ENCODE peak calls at places on chromosomes 11 and 22, in nine cellular contexts. Z is HEK293T; I is heart right ventricle; C is stimulated activated CD8-positive, alpha-beta memory T cell treated with anti-CD3 and anti-CD28 coated beads, Interleukin-15, amount 100 ng/mL, for 4 hours; K is T-helper 1 cell; L is astrocyte of the spinal cord; V is amygdala; M is C1 segment of cervical spinal cord; J is anterior cingulate cortex. N is an unnamed sample.

GRCh38 chr22:29521526-29521925 is 32.0 kb downstream of the THOC5 start:
- DNase-seq in Z (no peak), I (no peak), C (no peak), K (no peak), L (no peak), V (no peak), M (no peak), J (no peak), N (no peak)

GRCh38 chr11:86456075-86456939 is 81.6 kb downstream of the CCDC81 start:
- DNase-seq in Z (peak), I (peak), C (peak), K (peak), L (peak), V (peak), M (peak), J (peak), N (no peak)

GRCh38 chr11:93908689-93909088 is 58.3 kb upstream of the VSTM5 start:
- DNase-seq in Z (no peak), I (no peak), C (no peak), K (no peak), L (peak), V (no peak), M (no peak), J (no peak), N (no peak)

GRCh38 chr22:45717787-45718186 is 46.2 kb downstream of the ATXN10 start:
- DNase-seq in Z (no peak), I (no peak), C (no peak), K (no peak), L (peak), V (no peak), M (no peak), J (no peak), N (no peak)

GRCh38 chr11:29336727-29337212 is 680.1 kb downstream of the KCNA4 start:
- DNase-seq in Z (no peak), I (no peak), C (no peak), K (no peak), L (peak), V (no peak), M (no peak), J (no peak), N (no peak)

GRCh38 chr11:119339581-119340334 is 925 bp downstream of the C1QTNF5 start:
- DNase-seq in Z (peak), I (peak), C (no peak), K (no peak), L (peak), V (peak), M (peak), J (peak), N (no peak)

GRCh38 chr11:75561426-75562047 is 516 bp upstream of the SERPINH1 start:
- DNase-seq in Z (no peak), I (no peak), C (no peak), K (no peak), L (no peak), V (no peak), M (no peak), J (no peak), N (no peak)

GRCh38 chr22:21937821-21938070 is 14.9 kb downstream of the PPM1F start:
- DNase-seq in Z (no peak), I (no peak), C (no peak), K (no peak), L (no peak), V (no peak), M (peak), J (no peak), N (no peak)

GRCh38 chr11:108063410-108063809 is 54.7 kb downstream of the CUL5 start:
- DNase-seq in Z (no peak), I (no peak), C (no peak), K (no peak), L (no peak), V (no peak), M (no peak), J (no peak), N (no peak)

GRCh38 chr11:43327987-43328386 is 16.2 kb downstream of the API5 start:
- DNase-seq in Z (no peak), I (no peak), C (no peak), K (no peak), L (peak), V (no peak), M (no peak), J (no peak), N (no peak)

GRCh38 chr11:1055109-1055703 is 18.7 kb upstream of the MUC6 start:
- DNase-seq in Z (no peak), I (no peak), C (no peak), K (no peak), L (no peak), V (no peak), M (no peak), J (no peak), N (no peak)

GRCh38 chr22:22944268-22944985 is 56.8 kb downstream of the IGLL5 start:
- DNase-seq in Z (no peak), I (no peak), C (no peak), K (no peak), L (no peak), V (no peak), M (no peak), J (no peak), N (no peak)

GRCh38 chr22:19517171-19517500 is 7.1 kb downstream of the CLDN5 start:
- DNase-seq in Z (no peak), I (no peak), C (no peak), K (no peak), L (no peak), V (no peak), M (no peak), J (no peak), N (no peak)

GRCh38 chr22:39518996-39519680 is 1.2 kb upstream of the ATF4 start:
- DNase-seq in Z (peak), I (no peak), C (no peak), K (no peak), L (peak), V (peak), M (no peak), J (peak), N (no peak)

GRCh38 chr22:38270091-38270972 is 2.5 kb downstream of the TMEM184B start:
- DNase-seq in Z (no peak), I (no peak), C (no peak), K (no peak), L (peak), V (peak), M (peak), J (peak), N (no peak)

GRCh38 chr11:78202733-78203167 is 14.0 kb downstream of the USP35 start:
- DNase-seq in Z (no peak), I (no peak), C (peak), K (peak), L (no peak), V (no peak), M (no peak), J (no peak), N (no peak)

GRCh38 chr11:117809236-117810055 is 12.4 kb upstream of the DSCAML1 start:
- DNase-seq in Z (peak), I (peak), C (no peak), K (no peak), L (peak), V (peak), M (peak), J (peak), N (no peak)

GRCh38 chr11:30206249-30206996 is 24.4 kb upstream of the FSHB start:
- DNase-seq in Z (no peak), I (no peak), C (no peak), K (no peak), L (no peak), V (no peak), M (no peak), J (no peak), N (no peak)

GRCh38 chr22:30742291-30743256 is 47.9 kb downstream of the OSBP2 start:
- DNase-seq in Z (no peak), I (no peak), C (no peak), K (no peak), L (peak), V (no peak), M (no peak), J (no peak), N (no peak)

GRCh38 chr22:26903030-26903856 is 245.9 kb downstream of the MIAT start:
- DNase-seq in Z (no peak), I (no peak), C (no peak), K (no peak), L (no peak), V (no peak), M (peak), J (no peak), N (no peak)

GRCh38 chr11:115566185-115566765 is 62.1 kb upstream of the CADM1 start:
- DNase-seq in Z (no peak), I (no peak), C (no peak), K (no peak), L (no peak), V (no peak), M (no peak), J (no peak), N (no peak)

GRCh38 chr11:57233702-57234101 is 3.3 kb downstream of the APLNR start:
- DNase-seq in Z (no peak), I (no peak), C (no peak), K (no peak), L (no peak), V (no peak), M (no peak), J (no peak), N (no peak)

GRCh38 chr11:132486060-132486459 is 1046.2 kb downstream of the OPCML start:
- DNase-seq in Z (no peak), I (no peak), C (no peak), K (no peak), L (no peak), V (no peak), M (no peak), J (no peak), N (no peak)

GRCh38 chr22:22026157-22026831 is 43.7 kb upstream of the TOP3B start:
- DNase-seq in Z (peak), I (no peak), C (no peak), K (no peak), L (no peak), V (no peak), M (no peak), J (no peak), N (no peak)

GRCh38 chr22:46172522-46172921 is 22.2 kb downstream of the PPARA start:
- DNase-seq in Z (no peak), I (no peak), C (no peak), K (no peak), L (no peak), V (no peak), M (no peak), J (no peak), N (no peak)

N was measured in activated gamma-delta T cell.